ENCODE peak calls at places on chromosomes 2 and 18, in four cellular contexts. One of them, this sample, is unnamed.

GRCh38 chr2:99940963-99941362 is 201.4 kb downstream of the AFF3 start:
- DNase-seq in CD4-positive, alpha-beta memory T cell: no peak
- DNase-seq in CD4-positive, alpha-beta T cell: no peak
- DNase-seq in EH: peak
- DNase-seq in this sample: peak

GRCh38 chr2:232325324-232326273 is 53.0 kb upstream of the ALPP start:
- DNase-seq in CD4-positive, alpha-beta T cell: peak
- DNase-seq in EH: peak
- DNase-seq in CD4-positive, alpha-beta memory T cell: peak
- DNase-seq in this sample: peak

GRCh38 chr18:56952026-56952425 is 194.9 kb upstream of the BOD1L2 start:
- DNase-seq in CD4-positive, alpha-beta T cell: no peak
- DNase-seq in EH: no peak
- DNase-seq in CD4-positive, alpha-beta memory T cell: no peak
- DNase-seq in this sample: no peak

GRCh38 chr2:98487806-98488189 is 43.1 kb downstream of the INPP4A start:
- DNase-seq in CD4-positive, alpha-beta T cell: no peak
- DNase-seq in EH: peak
- DNase-seq in CD4-positive, alpha-beta memory T cell: peak
- DNase-seq in this sample: peak

GRCh38 chr2:48334180-48334579 is 195.8 kb upstream of the STON1 start:
- DNase-seq in CD4-positive, alpha-beta T cell: no peak
- DNase-seq in CD4-positive, alpha-beta memory T cell: no peak
- DNase-seq in EH: no peak
- DNase-seq in this sample: no peak

GRCh38 chr2:29725610-29726009 is 195.8 kb downstream of the ALK start:
- DNase-seq in CD4-positive, alpha-beta T cell: no peak
- DNase-seq in CD4-positive, alpha-beta memory T cell: no peak
- DNase-seq in EH: no peak
- DNase-seq in this sample: no peak

GRCh38 chr2:151287513-151288250 is 1.8 kb downstream of the NMI start:
- DNase-seq in EH: no peak
- DNase-seq in CD4-positive, alpha-beta memory T cell: no peak
- DNase-seq in CD4-positive, alpha-beta T cell: no peak
- DNase-seq in this sample: no peak

GRCh38 chr2:156333951-156334495 is 1.5 kb upstream of the NR4A2 start:
- DNase-seq in CD4-positive, alpha-beta memory T cell: no peak
- DNase-seq in CD4-positive, alpha-beta T cell: no peak
- DNase-seq in EH: peak
- DNase-seq in this sample: peak

GRCh38 chr2:218023636-218024035 is 20.8 kb upstream of the TNS1 start:
- DNase-seq in CD4-positive, alpha-beta T cell: no peak
- DNase-seq in EH: no peak
- DNase-seq in CD4-positive, alpha-beta memory T cell: no peak
- DNase-seq in this sample: no peak

GRCh38 chr2:119387381-119388129 is 20.8 kb downstream of the DBI start:
- DNase-seq in CD4-positive, alpha-beta T cell: no peak
- DNase-seq in CD4-positive, alpha-beta memory T cell: no peak
- DNase-seq in EH: peak
- DNase-seq in this sample: peak

GRCh38 chr2:53880756-53881155 is 21.0 kb upstream of the GPR75 start:
- DNase-seq in CD4-positive, alpha-beta memory T cell: no peak
- DNase-seq in CD4-positive, alpha-beta T cell: no peak
- DNase-seq in EH: peak
- DNase-seq in this sample: no peak

GRCh38 chr18:22194151-22194598 is 24.8 kb downstream of the GATA6 start:
- DNase-seq in CD4-positive, alpha-beta T cell: no peak
- DNase-seq in CD4-positive, alpha-beta memory T cell: no peak
- DNase-seq in EH: no peak
- DNase-seq in this sample: no peak

GRCh38 chr18:46042571-46043123 is 29.4 kb downstream of the PSTPIP2 start:
- DNase-seq in CD4-positive, alpha-beta T cell: no peak
- DNase-seq in EH: peak
- DNase-seq in CD4-positive, alpha-beta memory T cell: no peak
- DNase-seq in this sample: peak

This sample was measured in MG63.